ENCODE peak calls at places on chromosomes 13 and 19, in six cellular contexts. One of them, this sample, is unnamed.

GRCh38 chr13:100203696-100204367 is 114.9 kb downstream of the PCCA start:
- DNase-seq in EL: peak; percentile 74
- DNase-seq in osteocyte: no peak
- DNase-seq in breast epithelium: no peak
- DNase-seq in HCT116: no peak
- DNase-seq in activated CD4-positive, alpha-beta T cell treated with anti-CD3 and anti-CD28 coated beads for 1 hour: no peak
- DNase-seq in this sample: no peak

GRCh38 chr13:80055804-80056203 is 285.1 kb downstream of the SPRY2 start:
- DNase-seq in EL: no peak
- DNase-seq in osteocyte: no peak
- DNase-seq in breast epithelium: no peak
- DNase-seq in HCT116: no peak
- DNase-seq in activated CD4-positive, alpha-beta T cell treated with anti-CD3 and anti-CD28 coated beads for 1 hour: no peak
- DNase-seq in this sample: no peak

GRCh38 chr13:82847595-82847994 is 1034.7 kb downstream of the SLITRK1 start:
- DNase-seq in EL: no peak
- DNase-seq in osteocyte: no peak
- DNase-seq in breast epithelium: no peak
- DNase-seq in HCT116: no peak
- DNase-seq in activated CD4-positive, alpha-beta T cell treated with anti-CD3 and anti-CD28 coated beads for 1 hour: no peak
- DNase-seq in this sample: no peak

GRCh38 chr13:33000365-33000764 is 15.9 kb upstream of the KL start:
- DNase-seq in EL: no peak
- DNase-seq in osteocyte: no peak
- DNase-seq in breast epithelium: no peak
- DNase-seq in HCT116: no peak
- DNase-seq in activated CD4-positive, alpha-beta T cell treated with anti-CD3 and anti-CD28 coated beads for 1 hour: no peak
- DNase-seq in this sample: no peak

GRCh38 chr19:3366761-3367571 is 583 bp downstream of the NFIC start:
- DNase-seq in EL: peak; percentile 45
- DNase-seq in osteocyte: no peak
- DNase-seq in breast epithelium: no peak
- DNase-seq in HCT116: no peak
- DNase-seq in activated CD4-positive, alpha-beta T cell treated with anti-CD3 and anti-CD28 coated beads for 1 hour: no peak
- DNase-seq in this sample: peak; percentile 46

GRCh38 chr19:4140237-4140711 is 13.2 kb upstream of the CREB3L3 start:
- DNase-seq in EL: peak; percentile 67
- DNase-seq in osteocyte: no peak
- DNase-seq in breast epithelium: no peak
- DNase-seq in HCT116: peak; percentile 79
- DNase-seq in activated CD4-positive, alpha-beta T cell treated with anti-CD3 and anti-CD28 coated beads for 1 hour: no peak
- DNase-seq in this sample: peak; percentile 51

GRCh38 chr19:48338802-48339660 is 13.7 kb downstream of the EMP3 start:
- DNase-seq in EL: no peak
- DNase-seq in osteocyte: no peak
- DNase-seq in breast epithelium: no peak
- DNase-seq in HCT116: no peak
- DNase-seq in activated CD4-positive, alpha-beta T cell treated with anti-CD3 and anti-CD28 coated beads for 1 hour: no peak
- DNase-seq in this sample: no peak

GRCh38 chr13:26280295-26280694 is 26.4 kb downstream of the CDK8 start:
- DNase-seq in EL: peak; percentile 84
- DNase-seq in osteocyte: no peak
- DNase-seq in breast epithelium: no peak
- DNase-seq in HCT116: no peak
- DNase-seq in activated CD4-positive, alpha-beta T cell treated with anti-CD3 and anti-CD28 coated beads for 1 hour: no peak
- DNase-seq in this sample: no peak

GRCh38 chr19:12749938-12750521 is 1.6 kb upstream of the BEST2 start:
- DNase-seq in EL: peak; percentile 52
- DNase-seq in osteocyte: no peak
- DNase-seq in breast epithelium: no peak
- DNase-seq in HCT116: no peak
- DNase-seq in activated CD4-positive, alpha-beta T cell treated with anti-CD3 and anti-CD28 coated beads for 1 hour: no peak
- DNase-seq in this sample: peak; percentile 34

GRCh38 chr19:39438270-39438934 is 2.7 kb upstream of the RPS16 start:
- DNase-seq in EL: peak; percentile 67
- DNase-seq in osteocyte: no peak
- DNase-seq in breast epithelium: no peak
- DNase-seq in HCT116: no peak
- DNase-seq in activated CD4-positive, alpha-beta T cell treated with anti-CD3 and anti-CD28 coated beads for 1 hour: no peak
- DNase-seq in this sample: no peak

This sample was measured in retina.